ENCODE peak calls at places on chromosomes 5 and 9, in seven cellular contexts. Q is fibroblast of lung, P is neural progenitor cell, F is trophoblast cell, E is HCT116, U is adipocyte, K is GM12878. T is an unnamed sample.
A peak's percentile ranks its signal among the peaks of the same experiment; 100 is the strongest.

GRCh38 chr9:119639287-119639955 is 270.2 kb upstream of the BRINP1 start:
- DNase-seq in F (peak; percentile 14), K (no peak), P (peak; percentile 70), Q (no peak), U (peak; percentile 56), E (no peak), T (no peak)

GRCh38 chr5:113489299-113489698 is 1.0 kb upstream of the MCC start:
- DNase-seq in P (no peak), Q (peak; percentile 98), F (peak; percentile 46), U (peak; percentile 97), K (no peak), E (peak; percentile 89), T (peak; percentile 98)

GRCh38 chr5:147234098-147234824 is 565 bp upstream of the STK32A start:
- DNase-seq in Q (no peak), K (no peak), F (no peak), P (peak; percentile 37), U (no peak), E (no peak), T (no peak)

GRCh38 chr9:3243676-3244075 is 282.1 kb downstream of the RFX3 start:
- DNase-seq in P (no peak), K (no peak), E (no peak), F (no peak), Q (no peak), U (no peak), T (no peak)

GRCh38 chr5:174843263-174844250 is 119.2 kb downstream of the MSX2 start:
- DNase-seq in Q (peak; percentile 85), K (no peak), E (no peak), P (peak; percentile 58), F (no peak), U (peak; percentile 54), T (no peak)

GRCh38 chr5:173327948-173328895 is at the start of gene STC2:
- DNase-seq in Q (peak; percentile 91), F (peak; percentile 87), U (peak; percentile 96), E (peak; percentile 95), K (peak; percentile 15), P (peak; percentile 98), T (peak; percentile 98)

GRCh38 chr9:108444400-108445358 is 411.1 kb downstream of the ACTL7B start:
- DNase-seq in Q (peak; percentile 95), U (peak; percentile 94), P (peak; percentile 11), E (peak; percentile 90), K (no peak), F (peak; percentile 87), T (no peak)

GRCh38 chr9:35935755-35936509 is 22.0 kb downstream of the OR2S2 start:
- DNase-seq in Q (peak; percentile 70), U (peak; percentile 78), F (peak; percentile 50), E (no peak), K (no peak), P (no peak), T (peak; percentile 63)

GRCh38 chr5:128084228-128085167 is 932 bp downstream of the SLC12A2 start:
- DNase-seq in F (peak; percentile 71), P (peak; percentile 57), E (no peak), U (peak; percentile 59), Q (no peak), K (no peak), T (peak; percentile 35)

GRCh38 chr9:16335788-16336580 is 534.5 kb downstream of the BNC2 start:
- DNase-seq in F (peak; percentile 57), U (peak; percentile 98), Q (peak; percentile 99), E (peak; percentile 22), P (no peak), K (no peak), T (no peak)

GRCh38 chr5:41841325-41841724 is 28.9 kb downstream of the OXCT1 start:
- DNase-seq in U (no peak), Q (no peak), E (no peak), F (no peak), P (no peak), K (no peak), T (no peak)

GRCh38 chr5:10140195-10140973 is 109.3 kb downstream of the ATPSCKMT start:
- DNase-seq in E (peak; percentile 13), U (peak; percentile 16), P (peak; percentile 58), K (no peak), Q (peak; percentile 5), F (peak; percentile 31), T (peak; percentile 7)

GRCh38 chr9:120855827-120856636 is 13.3 kb upstream of the PSMD5 start:
- DNase-seq in U (no peak), K (no peak), F (no peak), E (no peak), Q (no peak), P (no peak), T (no peak)

GRCh38 chr5:158727771-158728311 is 371.9 kb downstream of the EBF1 start:
- DNase-seq in Q (no peak), E (no peak), U (peak; percentile 24), F (no peak), K (no peak), P (no peak), T (no peak)

GRCh38 chr5:136127560-136127959 is 5.1 kb upstream of the SMAD5 start:
- DNase-seq in F (no peak), K (no peak), P (no peak), Q (no peak), E (no peak), U (no peak), T (no peak)

GRCh38 chr5:43106290-43106638 is 14.4 kb upstream of the ZNF131 start:
- DNase-seq in P (no peak), F (no peak), E (no peak), Q (no peak), U (peak; percentile 60), K (no peak), T (no peak)

GRCh38 chr9:7653262-7653661 is 146.3 kb downstream of the DMAC1 start:
- DNase-seq in U (no peak), P (no peak), E (no peak), Q (no peak), F (no peak), K (no peak), T (no peak)

GRCh38 chr9:120256146-120256545 is 323.8 kb downstream of the CDK5RAP2 start:
- DNase-seq in F (no peak), Q (no peak), K (no peak), U (no peak), P (no peak), E (no peak), T (no peak)

GRCh38 chr5:113089653-113090335 is 113.2 kb downstream of the DCP2 start:
- DNase-seq in E (no peak), F (no peak), Q (peak; percentile 17), K (no peak), P (no peak), U (no peak), T (peak; percentile 19)

GRCh38 chr5:164233796-164234195 is 728.4 kb downstream of the MAT2B start:
- DNase-seq in U (no peak), F (no peak), P (no peak), Q (peak; percentile 37), E (no peak), K (no peak), T (peak; percentile 65)

GRCh38 chr9:122860319-122861142 is 32.1 kb upstream of the PDCL start:
- DNase-seq in E (no peak), P (no peak), F (no peak), K (no peak), Q (no peak), U (no peak), T (no peak)

GRCh38 chr5:168085321-168086040 is 206.0 kb upstream of the WWC1 start:
- DNase-seq in U (peak; percentile 44), Q (no peak), K (no peak), F (no peak), E (no peak), P (no peak), T (peak; percentile 16)
- H3K4me1 ChIP-seq in U (peaks cover 4% of the 10 kb centered on the region), Q (no peaks in the 10 kb centered on the region), K (no peaks in the 10 kb centered on the region), F (no peaks in the 10 kb centered on the region), E (no peaks in the 10 kb centered on the region), P (peaks cover 17% of the 10 kb centered on the region), T (no peaks in the 10 kb centered on the region)

DNA sequence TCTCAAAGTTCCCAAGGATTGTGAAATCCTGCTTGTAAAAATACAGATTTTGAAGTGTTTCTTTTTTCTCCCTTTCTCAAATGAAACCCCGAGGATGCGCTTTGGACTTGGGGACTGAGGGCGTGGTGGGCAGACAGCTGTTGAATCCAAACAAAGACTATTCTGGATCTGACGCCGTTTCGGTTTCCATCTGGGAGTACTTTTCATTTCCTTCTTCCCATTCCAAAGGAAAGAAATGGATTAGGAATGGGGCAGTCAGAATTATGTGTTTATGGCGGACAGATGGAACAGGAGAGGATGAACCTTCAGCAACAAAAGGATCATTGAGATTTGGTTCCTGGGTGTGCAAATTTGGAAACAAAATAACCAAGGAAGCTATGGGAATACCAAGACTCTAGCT is 300.5 kb downstream of the PARP8 start:
- DNase-seq in K (no peak), U (no peak), E (no peak), P (peak; percentile 32), F (no peak), Q (no peak), T (no peak)
- H3K4me1 ChIP-seq in K (peaks cover 3% of the 10 kb centered on the region), U (peaks cover 21% of the 10 kb centered on the region), E (no peaks in the 10 kb centered on the region), P (peaks cover 58% of the 10 kb centered on the region), F (peaks cover 7% of the 10 kb centered on the region), Q (no peaks in the 10 kb centered on the region), T (peaks cover 10% of the 10 kb centered on the region)

GRCh38 chr5:17312358-17312757 is 94.9 kb downstream of the BASP1 start:
- DNase-seq in F (peak; percentile 56), P (no peak), E (no peak), K (no peak), U (no peak), Q (peak; percentile 9), T (no peak)

GRCh38 chr5:17314907-17315471 is 97.6 kb downstream of the BASP1 start:
- DNase-seq in F (no peak), K (peak; percentile 28), P (no peak), E (no peak), Q (peak; percentile 61), U (peak; percentile 42), T (peak; percentile 43)

GRCh38 chr5:17315710-17316221 is 98.3 kb downstream of the BASP1 start:
- DNase-seq in U (peak; percentile 87), E (no peak), P (no peak), Q (peak; percentile 91), K (no peak), F (peak; percentile 57), T (no peak)

GRCh38 chr5:17316973-17317459 is 99.6 kb downstream of the BASP1 start:
- DNase-seq in P (no peak), U (peak; percentile 80), F (peak; percentile 88), K (peak; percentile 82), Q (peak; percentile 68), E (no peak), T (no peak)

DNA sequence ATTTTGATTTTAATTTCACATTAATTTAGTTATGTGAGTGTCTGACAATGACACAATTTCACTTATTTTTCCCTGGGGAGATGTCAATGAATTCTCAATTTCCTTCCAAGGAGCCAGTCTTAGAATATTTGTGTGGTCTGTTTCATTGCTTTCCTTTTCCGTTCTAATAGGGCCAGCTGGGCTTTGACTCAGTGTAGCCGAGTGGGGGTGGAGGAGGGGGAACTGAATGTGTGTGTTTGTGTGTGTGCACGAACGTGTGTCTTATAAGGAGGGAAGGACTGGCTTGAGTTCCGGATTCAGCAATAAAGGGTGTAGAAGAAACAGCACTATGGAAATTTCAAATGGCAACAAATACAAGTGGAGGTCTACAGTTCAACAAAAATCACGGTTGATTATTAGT is 100.1 kb downstream of the BASP1 start:
- DNase-seq in E (no peak), F (no peak), K (peak; percentile 25), P (no peak), Q (no peak), U (no peak), T (no peak)
- H3K4me1 ChIP-seq in E (no peaks in the 10 kb centered on the region), F (peaks cover 12% of the 10 kb centered on the region), K (peaks cover 43% of the 10 kb centered on the region), P (peaks cover 7% of the 10 kb centered on the region), Q (peaks cover 21% of the 10 kb centered on the region), U (peaks cover 35% of the 10 kb centered on the region), T (no peaks in the 10 kb centered on the region)

DNA sequence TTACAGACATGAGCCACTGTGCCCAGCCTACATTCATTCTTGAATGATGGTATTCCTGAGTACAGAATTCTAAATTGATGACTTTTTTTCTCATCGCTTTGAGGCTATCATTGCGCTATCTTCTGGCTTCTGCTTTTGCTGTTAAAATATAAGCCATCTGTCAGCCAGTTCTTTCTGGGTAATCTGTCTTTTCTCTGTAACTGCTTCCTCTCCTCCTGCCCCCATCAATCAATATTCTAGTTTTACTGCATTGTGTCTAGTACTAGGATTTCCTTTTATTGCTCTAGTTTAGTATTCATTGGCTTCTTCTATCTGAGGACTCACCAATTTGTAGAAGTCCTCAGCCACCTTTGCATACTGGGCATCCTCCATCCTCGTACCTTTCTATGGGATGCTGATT is 88.9 kb downstream of the PLPP1 start:
- DNase-seq in Q (no peak), K (no peak), F (no peak), P (no peak), E (no peak), U (no peak), T (no peak)
- H3K4me1 ChIP-seq in Q (no peaks in the 10 kb centered on the region), K (no peaks in the 10 kb centered on the region), F (peaks cover 2% of the 10 kb centered on the region), P (peaks cover 15% of the 10 kb centered on the region), E (peaks cover under 1% of the 10 kb centered on the region), U (peaks cover 17% of the 10 kb centered on the region), T (peaks cover 56% of the 10 kb centered on the region)

T was measured in cardiac muscle cell.